ENCODE peak calls at places on chromosomes 4 and X, in four cellular contexts. F is astrocyte, N is endothelial cell of umbilical vein, I is neural progenitor cell. L is an unnamed sample.

GRCh38 chr4:16750882-16751642 is 147.4 kb downstream of the LDB2 start:
- DNase-seq in N (peak; percentile 55), I (no peak), F (peak; percentile 36), L (no peak)

GRCh38 chr4:67779631-67780030 is 25.4 kb upstream of the GNRHR start:
- DNase-seq in N (no peak), F (peak; percentile 50), I (no peak), L (no peak)

GRCh38 chr4:1029957-1030520 is 18.6 kb downstream of the FGFRL1 start:
- DNase-seq in N (no peak), I (no peak), F (no peak), L (no peak)

GRCh38 chr4:173231916-173232315 is 63.3 kb downstream of the GALNT7 start:
- DNase-seq in N (peak; percentile 79), I (no peak), F (no peak), L (no peak)

GRCh38 chrX:12319012-12319519 is 180.8 kb downstream of the FRMPD4 start:
- DNase-seq in F (no peak), N (no peak), I (peak; percentile 24), L (no peak)

GRCh38 chrX:109751698-109752097 is 18.6 kb upstream of the ACSL4 start:
- DNase-seq in F (no peak), N (no peak), I (no peak), L (no peak)

GRCh38 chr4:124711469-124712416 is 789 bp downstream of the ANKRD50 start:
- DNase-seq in I (peak; percentile 82), N (peak; percentile 77), F (peak; percentile 66), L (peak; percentile 46)

GRCh38 chrX:32195611-32196010 is 1015.7 kb downstream of the DMD start:
- DNase-seq in F (no peak), N (no peak), I (no peak), L (no peak)

GRCh38 chrX:137033774-137034507 is at the start of gene GPR101:
- DNase-seq in I (peak; percentile 59), F (no peak), N (no peak), L (no peak)

GRCh38 chr4:4990857-4991540 is 28.3 kb downstream of the CYTL1 start:
- DNase-seq in N (no peak), F (peak; percentile 75), I (no peak), L (peak; percentile 88)

DNA sequence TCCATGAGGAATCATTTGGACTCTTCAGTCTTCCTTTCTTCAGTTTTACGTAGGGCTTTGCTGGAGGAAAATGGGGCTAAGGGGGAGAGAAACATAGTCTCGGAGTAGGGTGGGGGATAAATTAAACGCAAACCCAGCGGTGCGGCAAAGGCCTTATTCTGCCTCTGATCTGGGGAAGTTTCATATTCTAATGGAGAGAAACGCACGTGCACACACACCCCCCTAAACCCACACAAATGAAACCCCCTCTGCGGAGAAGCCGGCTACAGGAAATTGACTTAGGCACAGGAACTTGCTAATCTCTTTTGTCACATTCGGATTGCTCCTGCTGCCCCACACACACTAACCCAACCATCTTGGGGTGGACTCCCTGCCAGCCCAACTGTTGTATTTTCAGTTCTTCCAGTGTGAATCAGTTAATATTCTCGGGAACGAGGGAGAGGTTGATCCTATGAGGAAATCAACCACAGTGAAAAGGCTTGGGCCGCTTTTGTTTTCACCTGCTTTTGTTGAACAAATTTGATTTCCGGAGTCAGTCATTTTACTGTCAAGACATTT is at the start of gene RHOH:
- DNase-seq in N (no peak), F (no peak), I (peak; percentile 71), L (no peak)
- H3K4me1 ChIP-seq in N (peaks cover 4% of the 10 kb centered on the region), F (no peaks in the 10 kb centered on the region), I (peaks cover 71% of the 10 kb centered on the region), L (no peaks in the 10 kb centered on the region)

DNA sequence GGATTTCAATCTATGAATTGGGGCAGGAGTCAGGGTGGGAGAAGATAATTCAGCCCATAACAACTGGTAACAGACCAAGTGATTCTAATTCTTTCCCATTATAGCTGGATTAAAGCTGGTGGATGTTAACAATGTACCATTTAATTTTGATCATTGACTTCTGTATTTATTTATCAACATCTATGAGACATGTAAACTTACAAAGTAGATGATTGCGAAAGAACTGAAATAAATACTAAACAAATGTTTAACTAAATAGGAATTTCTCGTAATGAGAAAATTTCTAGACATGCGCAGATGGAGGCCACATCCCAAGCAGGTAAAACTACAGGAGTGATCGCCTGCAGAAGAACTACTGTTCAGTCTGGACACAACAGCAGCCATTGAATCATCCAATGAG is 107.1 kb downstream of the NR3C2 start:
- DNase-seq in F (no peak), I (no peak), N (no peak), L (no peak)
- H3K27ac ChIP-seq in F (no peak overlapping the region), I (no peak overlapping the region), N (no peak overlapping the region), L (no peak overlapping the region)

GRCh38 chr4:87114245-87115062 is 106.0 kb downstream of the KLHL8 start:
- DNase-seq in N (no peak), I (peak; percentile 48), F (no peak), L (no peak)
- TF ChIP-seq CTCF in N (no peak), I (peak; percentile 58), F (no peak), L (no peak)

DNA sequence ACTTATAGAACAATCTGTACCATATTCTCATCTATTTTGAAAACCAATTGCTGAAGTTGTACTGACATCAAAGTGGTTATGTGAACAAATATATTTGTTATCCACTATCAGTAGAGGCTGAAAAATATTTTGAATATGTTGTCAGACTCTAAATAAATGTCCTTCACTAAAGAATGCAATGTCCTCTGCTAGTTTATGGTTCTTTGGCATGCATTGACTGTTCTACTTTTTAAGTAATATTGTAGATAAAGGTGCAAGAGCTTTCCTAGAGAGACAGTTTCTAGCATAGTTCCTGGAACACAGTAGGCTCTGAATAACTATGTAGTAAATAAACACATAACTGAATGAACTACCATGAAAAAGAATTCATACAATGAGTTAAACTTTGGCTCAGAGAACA is 18.2 kb upstream of the COX7B2 start:
- DNase-seq in I (no peak), N (no peak), F (peak; percentile 37), L (no peak)
- H3K4me1 ChIP-seq in I (no peaks in the 10 kb centered on the region), N (no peaks in the 10 kb centered on the region), F (no peaks in the 10 kb centered on the region), L (no peaks in the 10 kb centered on the region)

DNA sequence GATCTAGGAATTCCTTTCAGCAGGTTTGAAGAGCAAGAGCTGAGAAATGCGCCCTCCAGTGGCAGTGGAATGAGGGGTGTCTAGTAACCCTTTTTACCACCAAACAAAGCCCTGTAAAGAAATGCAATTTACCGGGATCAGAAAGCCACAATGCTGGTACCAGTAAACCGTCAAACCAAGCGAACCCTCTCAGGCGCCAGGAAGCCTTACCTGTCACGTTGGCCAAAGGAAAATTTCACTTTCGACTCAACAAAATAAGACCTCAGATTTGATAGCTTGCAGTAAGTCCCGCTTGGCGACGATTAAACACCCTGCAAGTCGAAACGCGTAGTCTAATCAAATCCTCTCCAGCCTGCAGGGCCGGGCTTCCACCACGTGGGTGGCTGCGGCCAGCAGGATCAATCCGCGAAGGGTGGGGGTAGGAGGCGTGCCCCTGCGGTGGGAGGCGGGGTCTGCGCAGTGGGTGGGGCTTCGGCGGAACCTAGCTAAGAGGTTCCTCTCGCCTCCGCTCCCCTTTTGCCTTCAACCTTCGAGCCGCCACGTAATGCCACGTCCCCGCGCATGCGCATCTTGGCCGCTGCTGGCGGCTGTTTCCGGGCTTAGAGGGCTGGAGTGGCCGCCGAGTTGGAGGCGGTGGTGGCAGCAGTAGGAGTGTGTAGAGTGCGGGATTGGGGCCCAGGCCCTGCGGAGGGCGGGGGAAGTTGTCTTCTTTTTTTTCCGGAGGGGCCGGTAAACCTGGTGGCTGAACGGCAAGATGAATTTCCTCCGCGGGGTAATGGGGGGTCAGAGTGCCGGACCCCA is at the start of gene USO1:
- DNase-seq in N (peak; percentile 100), I (peak; percentile 99), F (peak; percentile 97), L (peak; percentile 100)
- H3K27ac ChIP-seq in N (peak within 1 kb of the TSS; percentile 89), I (peak within 1 kb of the TSS; percentile 97), F (peak within 1 kb of the TSS; percentile 99), L (peak within 1 kb of the TSS; percentile 98)